ENCODE peak calls at places on chromosomes 11 and 22, in ten cellular contexts. One of them, this sample, is unnamed.

GRCh38 chr22:39283312-39284141 is 35.9 kb downstream of the RPL3 start:
- DNase-seq in tibial nerve: no peak
- DNase-seq in astrocyte of the cerebellum: no peak
- DNase-seq in NCI-H524 treated with DMSO at 0.1 percent for 48 hours: no peak
- DNase-seq in NCI-H1694 treated with DMSO at 0.1 percent for 48 hours: no peak
- DNase-seq in GM19239: no peak
- DNase-seq in progenitor cell of endocrine pancreas: no peak
- DNase-seq in head of caudate nucleus: peak
- DNase-seq in midbrain: peak
- DNase-seq in stimulated activated CD4-positive, alpha-beta T cell treated with anti-CD3 and anti-CD28 coated beads, TNF-alpha, amount 100 ng/mL, for 24 hours: no peak
- DNase-seq in this sample: no peak

GRCh38 chr11:123924027-123924426 is 15.4 kb upstream of the OR4D5 start:
- DNase-seq in midbrain: no peak
- DNase-seq in GM19239: no peak
- DNase-seq in progenitor cell of endocrine pancreas: no peak
- DNase-seq in NCI-H524 treated with DMSO at 0.1 percent for 48 hours: no peak
- DNase-seq in tibial nerve: no peak
- DNase-seq in head of caudate nucleus: no peak
- DNase-seq in stimulated activated CD4-positive, alpha-beta T cell treated with anti-CD3 and anti-CD28 coated beads, TNF-alpha, amount 100 ng/mL, for 24 hours: no peak
- DNase-seq in astrocyte of the cerebellum: no peak
- DNase-seq in NCI-H1694 treated with DMSO at 0.1 percent for 48 hours: no peak
- DNase-seq in this sample: no peak

GRCh38 chr22:47395481-47395880 is 633.0 kb downstream of the TBC1D22A start:
- DNase-seq in astrocyte of the cerebellum: peak
- DNase-seq in head of caudate nucleus: no peak
- DNase-seq in NCI-H524 treated with DMSO at 0.1 percent for 48 hours: no peak
- DNase-seq in GM19239: no peak
- DNase-seq in tibial nerve: no peak
- DNase-seq in stimulated activated CD4-positive, alpha-beta T cell treated with anti-CD3 and anti-CD28 coated beads, TNF-alpha, amount 100 ng/mL, for 24 hours: no peak
- DNase-seq in midbrain: no peak
- DNase-seq in progenitor cell of endocrine pancreas: no peak
- DNase-seq in NCI-H1694 treated with DMSO at 0.1 percent for 48 hours: no peak
- DNase-seq in this sample: peak

GRCh38 chr22:41619979-41620645 is 731 bp downstream of the DESI1 start:
- DNase-seq in tibial nerve: no peak
- DNase-seq in astrocyte of the cerebellum: no peak
- DNase-seq in head of caudate nucleus: peak
- DNase-seq in NCI-H1694 treated with DMSO at 0.1 percent for 48 hours: no peak
- DNase-seq in GM19239: no peak
- DNase-seq in stimulated activated CD4-positive, alpha-beta T cell treated with anti-CD3 and anti-CD28 coated beads, TNF-alpha, amount 100 ng/mL, for 24 hours: peak
- DNase-seq in NCI-H524 treated with DMSO at 0.1 percent for 48 hours: no peak
- DNase-seq in midbrain: no peak
- DNase-seq in progenitor cell of endocrine pancreas: peak
- DNase-seq in this sample: no peak

GRCh38 chr22:32828150-32828549 is 26.6 kb downstream of the TIMP3 start:
- DNase-seq in head of caudate nucleus: no peak
- DNase-seq in NCI-H1694 treated with DMSO at 0.1 percent for 48 hours: no peak
- DNase-seq in midbrain: no peak
- DNase-seq in NCI-H524 treated with DMSO at 0.1 percent for 48 hours: no peak
- DNase-seq in GM19239: no peak
- DNase-seq in tibial nerve: no peak
- DNase-seq in progenitor cell of endocrine pancreas: no peak
- DNase-seq in astrocyte of the cerebellum: no peak
- DNase-seq in stimulated activated CD4-positive, alpha-beta T cell treated with anti-CD3 and anti-CD28 coated beads, TNF-alpha, amount 100 ng/mL, for 24 hours: no peak
- DNase-seq in this sample: no peak

GRCh38 chr11:64305691-64306562 is 603 bp downstream of the ESRRA start:
- DNase-seq in GM19239: no peak
- DNase-seq in midbrain: peak
- DNase-seq in tibial nerve: no peak
- DNase-seq in astrocyte of the cerebellum: no peak
- DNase-seq in head of caudate nucleus: peak
- DNase-seq in NCI-H524 treated with DMSO at 0.1 percent for 48 hours: no peak
- DNase-seq in progenitor cell of endocrine pancreas: peak
- DNase-seq in NCI-H1694 treated with DMSO at 0.1 percent for 48 hours: no peak
- DNase-seq in stimulated activated CD4-positive, alpha-beta T cell treated with anti-CD3 and anti-CD28 coated beads, TNF-alpha, amount 100 ng/mL, for 24 hours: peak
- DNase-seq in this sample: no peak

GRCh38 chr22:30074147-30074546 is 6.1 kb upstream of the HORMAD2 start:
- DNase-seq in GM19239: no peak
- DNase-seq in stimulated activated CD4-positive, alpha-beta T cell treated with anti-CD3 and anti-CD28 coated beads, TNF-alpha, amount 100 ng/mL, for 24 hours: no peak
- DNase-seq in NCI-H1694 treated with DMSO at 0.1 percent for 48 hours: no peak
- DNase-seq in astrocyte of the cerebellum: no peak
- DNase-seq in progenitor cell of endocrine pancreas: no peak
- DNase-seq in midbrain: no peak
- DNase-seq in NCI-H524 treated with DMSO at 0.1 percent for 48 hours: no peak
- DNase-seq in head of caudate nucleus: no peak
- DNase-seq in tibial nerve: no peak
- DNase-seq in this sample: no peak

GRCh38 chr11:67648140-67648795 is 2.3 kb downstream of the ACY3 start:
- DNase-seq in head of caudate nucleus: no peak
- DNase-seq in NCI-H1694 treated with DMSO at 0.1 percent for 48 hours: peak
- DNase-seq in astrocyte of the cerebellum: no peak
- DNase-seq in progenitor cell of endocrine pancreas: no peak
- DNase-seq in NCI-H524 treated with DMSO at 0.1 percent for 48 hours: no peak
- DNase-seq in GM19239: peak
- DNase-seq in stimulated activated CD4-positive, alpha-beta T cell treated with anti-CD3 and anti-CD28 coated beads, TNF-alpha, amount 100 ng/mL, for 24 hours: peak
- DNase-seq in tibial nerve: no peak
- DNase-seq in midbrain: no peak
- DNase-seq in this sample: no peak

GRCh38 chr11:32432565-32433248 is 2.6 kb downstream of the WT1 start:
- DNase-seq in progenitor cell of endocrine pancreas: no peak
- DNase-seq in tibial nerve: no peak
- DNase-seq in NCI-H524 treated with DMSO at 0.1 percent for 48 hours: no peak
- DNase-seq in stimulated activated CD4-positive, alpha-beta T cell treated with anti-CD3 and anti-CD28 coated beads, TNF-alpha, amount 100 ng/mL, for 24 hours: no peak
- DNase-seq in head of caudate nucleus: no peak
- DNase-seq in astrocyte of the cerebellum: no peak
- DNase-seq in NCI-H1694 treated with DMSO at 0.1 percent for 48 hours: no peak
- DNase-seq in GM19239: no peak
- DNase-seq in midbrain: no peak
- DNase-seq in this sample: no peak

GRCh38 chr11:64865286-64866172 is 12.9 kb downstream of the EHD1 start:
- DNase-seq in GM19239: no peak
- DNase-seq in midbrain: no peak
- DNase-seq in astrocyte of the cerebellum: peak
- DNase-seq in progenitor cell of endocrine pancreas: no peak
- DNase-seq in tibial nerve: no peak
- DNase-seq in head of caudate nucleus: no peak
- DNase-seq in NCI-H524 treated with DMSO at 0.1 percent for 48 hours: no peak
- DNase-seq in stimulated activated CD4-positive, alpha-beta T cell treated with anti-CD3 and anti-CD28 coated beads, TNF-alpha, amount 100 ng/mL, for 24 hours: peak
- DNase-seq in NCI-H1694 treated with DMSO at 0.1 percent for 48 hours: no peak
- DNase-seq in this sample: no peak

GRCh38 chr11:71117311-71117710 is 135.1 kb downstream of the SHANK2 start:
- DNase-seq in GM19239: no peak
- DNase-seq in progenitor cell of endocrine pancreas: no peak
- DNase-seq in NCI-H1694 treated with DMSO at 0.1 percent for 48 hours: no peak
- DNase-seq in tibial nerve: no peak
- DNase-seq in head of caudate nucleus: no peak
- DNase-seq in NCI-H524 treated with DMSO at 0.1 percent for 48 hours: no peak
- DNase-seq in midbrain: no peak
- DNase-seq in stimulated activated CD4-positive, alpha-beta T cell treated with anti-CD3 and anti-CD28 coated beads, TNF-alpha, amount 100 ng/mL, for 24 hours: no peak
- DNase-seq in astrocyte of the cerebellum: no peak
- DNase-seq in this sample: no peak

GRCh38 chr11:128725630-128726461 is 32.0 kb downstream of the FLI1 start:
- DNase-seq in tibial nerve: no peak
- DNase-seq in astrocyte of the cerebellum: no peak
- DNase-seq in head of caudate nucleus: no peak
- DNase-seq in stimulated activated CD4-positive, alpha-beta T cell treated with anti-CD3 and anti-CD28 coated beads, TNF-alpha, amount 100 ng/mL, for 24 hours: peak
- DNase-seq in midbrain: peak
- DNase-seq in progenitor cell of endocrine pancreas: no peak
- DNase-seq in NCI-H1694 treated with DMSO at 0.1 percent for 48 hours: no peak
- DNase-seq in NCI-H524 treated with DMSO at 0.1 percent for 48 hours: no peak
- DNase-seq in GM19239: no peak
- DNase-seq in this sample: no peak

GRCh38 chr11:34175284-34176019 is 70.0 kb downstream of the NAT10 start:
- DNase-seq in GM19239: no peak
- DNase-seq in midbrain: no peak
- DNase-seq in tibial nerve: no peak
- DNase-seq in NCI-H524 treated with DMSO at 0.1 percent for 48 hours: no peak
- DNase-seq in NCI-H1694 treated with DMSO at 0.1 percent for 48 hours: no peak
- DNase-seq in astrocyte of the cerebellum: no peak
- DNase-seq in progenitor cell of endocrine pancreas: no peak
- DNase-seq in stimulated activated CD4-positive, alpha-beta T cell treated with anti-CD3 and anti-CD28 coated beads, TNF-alpha, amount 100 ng/mL, for 24 hours: no peak
- DNase-seq in head of caudate nucleus: no peak
- DNase-seq in this sample: no peak

GRCh38 chr11:65891180-65892136 is 985 bp downstream of the CCDC85B start:
- DNase-seq in tibial nerve: no peak
- DNase-seq in GM19239: no peak
- DNase-seq in NCI-H524 treated with DMSO at 0.1 percent for 48 hours: no peak
- DNase-seq in stimulated activated CD4-positive, alpha-beta T cell treated with anti-CD3 and anti-CD28 coated beads, TNF-alpha, amount 100 ng/mL, for 24 hours: peak
- DNase-seq in midbrain: no peak
- DNase-seq in head of caudate nucleus: no peak
- DNase-seq in NCI-H1694 treated with DMSO at 0.1 percent for 48 hours: no peak
- DNase-seq in astrocyte of the cerebellum: no peak
- DNase-seq in progenitor cell of endocrine pancreas: no peak
- DNase-seq in this sample: no peak

This sample was measured in Panc1.